ENCODE peak calls at places on chromosomes 1 and 21, in eight cellular contexts. S is A172, R is choroid plexus epithelial cell, Q is AG08395, O is A549, B is NCI-H1092, U is fibroblast of lung, K is heart right ventricle. C is an unnamed sample.

GRCh38 chr1:15678578-15678977 is 5.5 kb upstream of the PLEKHM2 start:
- DNase-seq in B (no peak), K (no peak), Q (peak; percentile 49), S (peak; percentile 82), R (peak; percentile 90), U (peak; percentile 41), O (peak; percentile 75), C (no peak)

GRCh38 chr1:225423518-225423855 is 4.4 kb downstream of the LBR start:
- DNase-seq in Q (no peak), B (peak; percentile 62), S (no peak), U (no peak), O (no peak), K (no peak), R (no peak), C (no peak)

GRCh38 chr1:100785399-100786082 is 66.0 kb downstream of the VCAM1 start:
- DNase-seq in K (no peak), U (peak; percentile 71), O (no peak), S (peak; percentile 89), Q (peak; percentile 26), R (peak; percentile 82), B (no peak), C (no peak)

GRCh38 chr1:161229896-161230295 is 4.0 kb downstream of the TOMM40L start:
- DNase-seq in Q (no peak), U (no peak), O (no peak), R (peak; percentile 25), B (no peak), K (no peak), S (no peak), C (no peak)

GRCh38 chr1:239795289-239795688 is 296.4 kb upstream of the FMN2 start:
- DNase-seq in B (no peak), K (no peak), S (no peak), R (no peak), O (no peak), Q (no peak), U (no peak), C (no peak)

GRCh38 chr21:44279621-44280260 is 5.9 kb upstream of the AIRE start:
- DNase-seq in O (no peak), B (peak; percentile 65), U (no peak), K (no peak), S (no peak), R (no peak), Q (no peak), C (no peak)

GRCh38 chr1:215292906-215293305 is 210.4 kb downstream of the KCNK2 start:
- DNase-seq in O (no peak), Q (peak; percentile 6), R (no peak), K (no peak), B (no peak), S (no peak), U (peak; percentile 12), C (no peak)

GRCh38 chr1:25576459-25577150 is 33.2 kb downstream of the LDLRAP1 start:
- DNase-seq in Q (no peak), B (no peak), U (no peak), R (no peak), O (no peak), S (no peak), K (no peak), C (no peak)

GRCh38 chr1:217717959-217718358 is 86.8 kb downstream of the SPATA17 start:
- DNase-seq in O (peak; percentile 68), U (no peak), Q (no peak), S (no peak), B (no peak), K (no peak), R (no peak), C (no peak)

GRCh38 chr1:52632732-52633290 is at the start of gene SHISAL2A:
- DNase-seq in B (no peak), K (peak; percentile 40), Q (peak; percentile 13), U (peak; percentile 6), S (no peak), R (no peak), O (no peak), C (peak; percentile 49)

GRCh38 chr1:221187174-221187573 is 307.9 kb downstream of the HLX start:
- DNase-seq in U (no peak), B (no peak), O (no peak), S (no peak), R (no peak), K (no peak), Q (no peak), C (no peak)

GRCh38 chr1:41056907-41057306 is 35.4 kb upstream of the SLFNL1 start:
- DNase-seq in O (no peak), S (no peak), B (no peak), U (no peak), Q (no peak), R (no peak), K (no peak), C (no peak)

GRCh38 chr21:45497846-45498645 is 44.2 kb downstream of the SLC19A1 start:
- DNase-seq in S (no peak), U (no peak), R (no peak), K (no peak), O (no peak), Q (no peak), B (no peak), C (no peak)

GRCh38 chr1:221439734-221440436 is 302.0 kb downstream of the DUSP10 start:
- DNase-seq in R (peak; percentile 91), Q (peak; percentile 81), B (no peak), O (peak; percentile 83), U (peak; percentile 76), K (no peak), S (peak; percentile 100), C (no peak)

GRCh38 chr1:27342778-27343638 is 1.2 kb downstream of the SYTL1 start:
- DNase-seq in U (no peak), S (no peak), O (no peak), Q (no peak), K (no peak), B (no peak), R (no peak), C (no peak)

GRCh38 chr1:204673909-204674701 is 11.4 kb downstream of the LRRN2 start:
- DNase-seq in U (no peak), R (no peak), S (no peak), O (no peak), K (no peak), Q (no peak), B (peak; percentile 73), C (no peak)

GRCh38 chr1:22287946-22288520 is 145.1 kb upstream of the WNT4 start:
- DNase-seq in Q (no peak), B (no peak), O (no peak), R (no peak), U (no peak), K (no peak), S (no peak), C (no peak)

GRCh38 chr1:172338295-172338735 is 82.2 kb upstream of the C1orf105 start:
- DNase-seq in U (no peak), Q (no peak), K (no peak), O (no peak), B (no peak), S (no peak), R (no peak), C (no peak)

GRCh38 chr1:155000475-155000724 is 2.2 kb upstream of the ZBTB7B start:
- DNase-seq in B (no peak), K (no peak), R (no peak), U (no peak), O (no peak), Q (no peak), S (no peak), C (peak; percentile 54)

GRCh38 chr1:231196728-231197127 is 34.9 kb downstream of the TRIM67 start:
- DNase-seq in S (no peak), O (no peak), U (no peak), Q (no peak), B (no peak), K (no peak), R (no peak), C (no peak)

GRCh38 chr1:204483791-204484190 is 10.8 kb downstream of the PIK3C2B start:
- DNase-seq in B (no peak), S (no peak), R (no peak), U (no peak), Q (no peak), O (no peak), K (no peak), C (peak; percentile 34)

GRCh38 chr1:89198500-89199072 is at the start of gene GBP4:
- DNase-seq in R (peak; percentile 73), O (peak; percentile 0), K (peak; percentile 37), Q (peak; percentile 29), S (no peak), U (peak; percentile 29), B (no peak), C (no peak)

GRCh38 chr1:10918531-10918930 is 93.9 kb upstream of the TARDBP start:
- DNase-seq in K (no peak), S (no peak), Q (peak; percentile 88), R (peak; percentile 67), O (no peak), B (no peak), U (peak; percentile 42), C (no peak)

GRCh38 chr21:43663033-43663432 is 3.7 kb downstream of the RRP1B start:
- DNase-seq in Q (no peak), O (no peak), U (no peak), R (no peak), B (no peak), K (no peak), S (no peak), C (no peak)

GRCh38 chr1:2187619-2188018 is 7.0 kb downstream of the FAAP20 start:
- DNase-seq in R (no peak), S (no peak), Q (no peak), U (no peak), B (no peak), O (no peak), K (no peak), C (no peak)

GRCh38 chr1:107695341-107695740 is 269.6 kb downstream of the VAV3 start:
- DNase-seq in U (no peak), R (no peak), B (no peak), O (no peak), S (peak; percentile 44), K (no peak), Q (no peak), C (no peak)

GRCh38 chr1:116915182-116915611 is 5.5 kb downstream of the PTGFRN start:
- DNase-seq in Q (no peak), K (no peak), S (peak; percentile 4), O (no peak), B (no peak), U (no peak), R (no peak), C (no peak)

GRCh38 chr1:168751195-168751650 is 22.2 kb upstream of the DPT start:
- DNase-seq in O (peak; percentile 16), K (no peak), R (no peak), U (no peak), B (no peak), S (no peak), Q (no peak), C (no peak)

GRCh38 chr1:65459397-65459768 is 38.9 kb downstream of the LEPR start:
- DNase-seq in B (no peak), U (peak; percentile 42), S (peak; percentile 39), K (no peak), R (peak; percentile 69), Q (peak; percentile 48), O (peak; percentile 34), C (peak; percentile 36)

GRCh38 chr1:156140879-156141707 is 12.3 kb upstream of the SEMA4A start:
- DNase-seq in S (peak; percentile 57), Q (no peak), U (peak; percentile 63), R (no peak), B (no peak), O (no peak), K (peak; percentile 45), C (peak; percentile 89)

GRCh38 chr21:45858180-45858579 is 123.4 kb upstream of the COL6A1 start:
- DNase-seq in B (no peak), U (no peak), S (no peak), Q (no peak), R (no peak), K (no peak), O (no peak), C (no peak)

GRCh38 chr1:38123356-38123755 is 76.8 kb upstream of the POU3F1 start:
- DNase-seq in Q (peak; percentile 52), O (peak; percentile 16), B (no peak), U (no peak), R (no peak), S (peak; percentile 31), K (no peak), C (no peak)

GRCh38 chr1:25765910-25766645 is 33.9 kb upstream of the SELENON start:
- DNase-seq in R (no peak), U (no peak), Q (no peak), S (no peak), B (no peak), K (no peak), O (no peak), C (no peak)

GRCh38 chr1:106700151-106700550 is 356.3 kb upstream of the PRMT6 start:
- DNase-seq in U (peak; percentile 87), R (no peak), B (no peak), K (no peak), S (no peak), O (no peak), Q (peak; percentile 19), C (no peak)